ENCODE peak calls at places on chromosomes 16 and 17, in nine cellular contexts. G is left ventricle myocardium inferior; U is fibroblast of lung; V is spleen; O is Peyer's patch; R is CD8-positive, alpha-beta T cell; X is upper lobe of right lung; P is BJ; D is pancreas. T is an unnamed sample. For H3K27me3, the result is how much of the 10 kb centered on the place peaks cover.

GRCh38 chr16:81641403-81642106 is 137.5 kb upstream of the PLCG2 start:
- DNase-seq in U (no peak), D (peak), X (no peak), P (no peak), V (no peak), O (no peak), G (no peak), R (no peak), T (no peak)

GRCh38 chr16:9072806-9073341 is 18.6 kb upstream of the HAPSTR1 start:
- DNase-seq in V (no peak), D (no peak), U (peak), G (no peak), O (no peak), P (peak), R (no peak), X (no peak), T (peak)

GRCh38 chr17:40343126-40344119 is 21.1 kb downstream of the GJD3 start:
- DNase-seq in G (peak), D (peak), V (no peak), O (peak), X (peak), P (no peak), R (no peak), U (no peak), T (no peak)

GRCh38 chr16:84396537-84397008 is 28.2 kb downstream of the ATP2C2 start:
- DNase-seq in R (no peak), O (no peak), P (no peak), G (no peak), D (no peak), X (peak), U (no peak), V (no peak), T (no peak)

GRCh38 chr16:58638148-58639036 is 8.8 kb upstream of the CNOT1 start:
- DNase-seq in G (peak), R (no peak), V (no peak), O (no peak), D (peak), U (peak), P (peak), X (no peak), T (peak)

GRCh38 chr17:5758651-5759050 is 174.3 kb upstream of the NLRP1 start:
- DNase-seq in D (no peak), V (no peak), P (no peak), G (no peak), R (no peak), O (no peak), X (no peak), U (no peak), T (no peak)

GRCh38 chr17:57132663-57133062 is 47.6 kb downstream of the AKAP1 start:
- DNase-seq in R (no peak), G (no peak), O (no peak), P (no peak), X (no peak), V (no peak), D (no peak), U (no peak), T (no peak)

GRCh38 chr17:32020943-32021617 is 13.9 kb downstream of the LRRC37B start:
- DNase-seq in X (no peak), U (no peak), G (no peak), O (no peak), V (no peak), R (no peak), D (no peak), P (peak), T (no peak)

GRCh38 chr17:57125406-57125805 is 40.4 kb downstream of the AKAP1 start:
- DNase-seq in O (no peak), X (no peak), D (no peak), R (no peak), V (no peak), G (no peak), P (no peak), U (no peak), T (no peak)

GRCh38 chr16:682493-683395 is 1.4 kb downstream of the JMJD8 start:
- DNase-seq in U (no peak), G (no peak), P (no peak), R (no peak), X (no peak), D (no peak), O (no peak), V (no peak), T (no peak)

GRCh38 chr17:61405686-61406542 is 6.3 kb downstream of the TBX2 start:
- DNase-seq in R (no peak), X (peak), D (peak), G (peak), P (no peak), V (no peak), O (no peak), U (peak), T (no peak)

GRCh38 chr17:35674552-35674951 is 56.9 kb upstream of the RASL10B start:
- DNase-seq in V (no peak), G (no peak), U (no peak), X (no peak), O (no peak), D (no peak), P (no peak), R (no peak), T (no peak)

GRCh38 chr17:7632492-7632894 is 2.6 kb downstream of the SHBG start:
- DNase-seq in V (no peak), P (no peak), G (no peak), O (no peak), U (peak), R (no peak), X (no peak), D (peak), T (no peak)

GRCh38 chr16:9225527-9226316 is 134.3 kb downstream of the HAPSTR1 start:
- DNase-seq in G (no peak), X (no peak), D (no peak), V (no peak), P (no peak), U (no peak), R (no peak), O (no peak), T (no peak)

GRCh38 chr17:40373999-40374398 is 9.5 kb upstream of the GJD3 start:
- DNase-seq in D (no peak), G (no peak), X (no peak), V (no peak), R (no peak), O (no peak), P (no peak), U (no peak), T (no peak)

GRCh38 chr17:58818654-58819053 is 63.0 kb downstream of the PPM1E start:
- DNase-seq in P (no peak), X (no peak), D (no peak), U (no peak), O (no peak), R (no peak), V (no peak), G (no peak), T (no peak)

GRCh38 chr16:17578921-17579876 is 108.4 kb upstream of the XYLT1 start:
- DNase-seq in R (peak), X (no peak), G (no peak), O (peak), D (peak), V (no peak), P (peak), U (peak), T (peak)

GRCh38 chr17:69734656-69735055 is 320.2 kb downstream of the MAP2K6 start:
- DNase-seq in U (no peak), X (no peak), P (no peak), V (no peak), R (no peak), D (no peak), G (no peak), O (no peak), T (no peak)

GRCh38 chr16:31112711-31113419 is 4.6 kb upstream of the KAT8 start:
- DNase-seq in X (no peak), O (no peak), U (no peak), R (no peak), P (no peak), V (no peak), G (no peak), D (no peak), T (no peak)

GRCh38 chr17:45256114-45256966 is 5.6 kb downstream of the SPATA32 start:
- DNase-seq in R (no peak), X (no peak), U (no peak), G (no peak), V (no peak), O (no peak), P (no peak), D (no peak), T (no peak)

GRCh38 chr17:80791758-80792284 is 199.8 kb upstream of the CHMP6 start:
- DNase-seq in P (peak), D (no peak), R (no peak), O (peak), G (no peak), X (no peak), U (peak), V (no peak), T (peak)

GRCh38 chr16:89471225-89471624 is 19.1 kb downstream of the ANKRD11 start:
- DNase-seq in X (no peak), P (peak), G (no peak), O (no peak), V (peak), U (peak), D (no peak), R (no peak), T (peak)

GRCh38 chr17:79755591-79755990 is 22.4 kb upstream of the CBX2 start:
- DNase-seq in D (no peak), U (no peak), R (no peak), V (no peak), X (no peak), P (no peak), O (no peak), G (no peak), T (no peak)

GRCh38 chr17:79757140-79757745 is 20.7 kb upstream of the CBX2 start:
- DNase-seq in P (no peak), G (no peak), X (peak), V (no peak), U (no peak), R (no peak), O (no peak), D (no peak), T (no peak)

GRCh38 chr17:79761894-79762570 is 15.9 kb upstream of the CBX2 start:
- DNase-seq in V (no peak), P (no peak), U (no peak), O (no peak), G (no peak), X (peak), R (no peak), D (no peak), T (no peak)

GRCh38 chr17:79760197-79760906 is 17.6 kb upstream of the CBX2 start:
- DNase-seq in U (no peak), D (no peak), V (no peak), O (no peak), X (peak), R (no peak), G (no peak), P (no peak), T (no peak)

DNA sequence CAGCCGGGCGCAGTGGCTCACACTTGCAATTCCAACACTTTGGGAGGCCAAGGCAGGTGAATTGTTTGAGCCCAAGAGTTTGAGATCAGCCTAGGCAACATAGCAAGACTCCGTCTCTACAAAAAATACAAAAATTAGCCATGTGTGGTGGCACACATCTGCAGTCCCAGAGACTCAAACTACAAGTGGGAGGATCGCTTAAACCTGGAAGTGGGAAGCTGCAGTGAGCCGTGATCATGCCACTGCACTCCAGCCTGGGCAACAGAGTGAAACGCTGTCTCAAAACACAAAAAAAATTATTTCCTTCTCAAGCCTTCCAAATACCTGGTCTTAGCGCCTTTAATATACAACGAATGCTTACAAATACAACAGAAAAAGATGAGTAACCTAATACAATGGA is 19.7 kb upstream of the CBX2 start:
- DNase-seq in D (no peak), G (no peak), X (no peak), O (no peak), R (no peak), P (no peak), V (no peak), U (no peak), T (no peak)
- TF ChIP-seq CTCF in D (no peak), G (no peak), X (no peak), O (no peak), R (no peak), P (no peak), V (no peak), U (no peak), T (no peak)

GRCh38 chr17:77926967-77927366 is 31.5 kb upstream of the TNRC6C start:
- DNase-seq in R (no peak), X (no peak), U (no peak), V (no peak), P (no peak), G (no peak), O (no peak), D (no peak), T (no peak)
- H3K27me3 ChIP-seq in R (under half), X (under half), U (under half), V (half or more), P (under half), G (under half), O (under half), D (under half), T (under half)

DNA sequence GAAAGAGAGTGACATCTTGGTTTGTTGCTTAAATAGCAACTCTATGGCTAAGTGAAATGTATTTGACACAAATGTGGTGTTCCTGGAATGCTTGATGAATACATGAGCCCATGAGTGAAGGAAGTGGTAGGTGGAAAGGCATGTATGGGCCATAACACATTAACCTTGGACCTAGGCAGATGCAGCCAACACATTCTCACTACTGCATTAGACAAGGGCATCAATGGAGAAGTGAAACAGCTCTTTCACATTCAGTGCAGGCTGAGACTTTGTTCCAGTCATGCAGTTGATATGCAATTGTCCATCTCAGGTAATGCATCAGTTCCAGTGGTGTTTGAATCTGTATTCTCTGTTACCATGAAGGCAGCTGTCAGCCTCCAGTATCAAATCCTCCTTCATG is 133.6 kb downstream of the HS3ST3B1 start:
- DNase-seq in V (no peak), U (no peak), X (no peak), R (no peak), P (no peak), O (no peak), G (no peak), D (no peak), T (no peak)
- TF ChIP-seq CTCF in V (no peak), U (no peak), X (no peak), R (no peak), P (no peak), O (no peak), G (no peak), D (no peak), T (no peak)

DNA sequence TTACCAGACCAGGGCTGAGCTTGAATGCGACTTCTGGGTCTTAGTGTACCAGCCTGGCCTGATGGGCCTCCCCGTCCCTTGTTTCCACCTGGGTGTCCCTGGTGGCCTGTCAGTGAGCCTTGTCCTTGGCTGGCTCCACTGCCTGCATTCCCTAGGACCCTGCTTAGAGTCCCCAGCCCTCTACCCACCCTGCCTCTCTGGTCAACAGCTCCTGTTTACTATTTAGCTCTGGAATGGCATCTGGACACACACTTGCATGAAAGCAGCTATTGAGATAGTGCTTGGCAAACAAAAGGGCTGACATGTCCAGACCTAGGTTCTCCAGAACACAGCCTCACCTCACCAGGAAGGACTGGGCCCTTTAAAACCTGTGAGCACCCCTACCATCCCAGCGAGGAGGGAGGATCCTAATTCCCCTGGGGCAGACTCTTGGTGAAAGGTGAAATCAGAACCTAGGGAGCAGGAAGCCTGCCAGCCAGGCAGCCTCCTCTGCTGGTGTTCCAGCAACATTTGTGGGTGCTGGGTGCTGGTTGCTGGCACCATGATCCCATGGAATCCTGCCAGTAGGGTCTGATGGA is 38.8 kb downstream of the RAI1 start:
- DNase-seq in O (no peak), D (no peak), R (no peak), G (no peak), V (no peak), P (no peak), X (no peak), U (no peak), T (no peak)
- H3K27me3 ChIP-seq in O (under half), D (under half), R (under half), G (under half), V (under half), P (under half), X (under half), U (under half), T (under half)

GRCh38 chr16:79764415-79765149 is 164.0 kb upstream of the MAF start:
- DNase-seq in U (no peak), O (no peak), R (no peak), D (no peak), P (no peak), X (no peak), V (no peak), G (no peak), T (no peak)
- TF ChIP-seq CTCF in U (no peak), O (no peak), R (no peak), D (no peak), P (no peak), X (no peak), V (no peak), G (no peak), T (no peak)

GRCh38 chr17:21817791-21818364 is 125.6 kb downstream of the KCNJ18 start:
- DNase-seq in R (no peak), D (no peak), O (no peak), G (no peak), U (no peak), V (no peak), P (no peak), X (no peak), T (no peak)
- H3K27me3 ChIP-seq in R (under half), D (under half), O (under half), G (under half), U (under half), V (under half), P (under half), X (under half), T (under half)

GRCh38 chr16:76857402-76857801 is 333.6 kb upstream of the MON1B start:
- DNase-seq in O (no peak), U (no peak), R (no peak), P (no peak), G (no peak), X (no peak), V (no peak), D (no peak), T (no peak)

GRCh38 chr16:76856112-76856511 is 334.9 kb upstream of the MON1B start:
- DNase-seq in X (no peak), P (no peak), G (no peak), U (no peak), D (no peak), O (no peak), R (no peak), V (no peak), T (no peak)

GRCh38 chr16:76854234-76854633 is 336.8 kb upstream of the MON1B start:
- DNase-seq in D (no peak), O (no peak), X (no peak), U (peak), P (no peak), V (no peak), R (no peak), G (no peak), T (no peak)
- TF ChIP-seq CTCF in D (no peak), O (no peak), X (no peak), U (peak), P (no peak), V (no peak), R (no peak), G (peak), T (peak)

DNA sequence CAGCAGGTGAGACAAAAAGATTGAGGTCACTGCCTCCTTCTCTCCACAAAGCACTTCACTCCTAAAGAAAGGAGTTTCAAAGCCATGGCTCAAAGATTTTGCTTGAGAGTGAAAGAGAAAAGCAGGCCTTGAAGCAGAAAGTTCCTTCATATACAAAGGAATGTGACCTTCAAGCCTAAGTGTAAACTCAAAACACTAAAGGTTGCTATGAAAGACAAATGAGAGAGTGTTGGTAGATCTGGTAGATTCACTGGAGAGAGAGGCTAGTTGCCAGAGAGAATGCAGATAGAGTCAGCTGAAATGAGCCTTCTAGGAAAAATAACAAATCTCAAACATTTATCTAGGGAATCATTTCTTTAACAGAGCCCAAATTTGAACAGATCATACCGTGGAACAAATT is 305.2 kb downstream of the CDH8 start:
- DNase-seq in V (no peak), G (no peak), P (no peak), R (no peak), O (no peak), D (no peak), X (no peak), U (no peak), T (no peak)
- H3K27me3 ChIP-seq in V (under half), G (under half), P (under half), R (under half), O (under half), D (under half), X (under half), U (under half), T (under half)